ENCODE peak calls at places on chromosomes 1 and 21, in ten cellular contexts. G, F, U, Y, K, L, Z, A, C and T are unnamed samples.

GRCh38 chr1:50418600-50419109 is 4.6 kb downstream of the DMRTA2 start:
- DNase-seq in G (no peak), F (no peak), U (no peak), Y (no peak), K (peak), L (no peak), Z (no peak), A (peak), C (no peak), T (no peak)

GRCh38 chr1:7265771-7266371 is 480.6 kb downstream of the CAMTA1 start:
- DNase-seq in G (no peak), F (no peak), U (no peak), Y (peak), K (peak), L (no peak), Z (no peak), A (no peak), C (peak), T (no peak)

GRCh38 chr21:34887729-34888568 is 161.2 kb downstream of the RUNX1 start:
- DNase-seq in G (peak), F (no peak), U (peak), Y (peak), K (peak), L (peak), Z (peak), A (peak), C (peak), T (peak)

GRCh38 chr21:39630191-39630591 is 17.5 kb downstream of the B3GALT5 start:
- DNase-seq in G (no peak), F (no peak), U (no peak), Y (no peak), K (no peak), L (no peak), Z (no peak), A (no peak), C (peak), T (no peak)

GRCh38 chr21:41973861-41974751 is 20.3 kb upstream of the C2CD2 start:
- DNase-seq in G (no peak), F (no peak), U (peak), Y (no peak), K (peak), L (no peak), Z (peak), A (no peak), C (no peak), T (no peak)

GRCh38 chr1:109983380-109984189 is 980 bp upstream of the AHCYL1 start:
- DNase-seq in G (no peak), F (no peak), U (no peak), Y (no peak), K (no peak), L (peak), Z (no peak), A (no peak), C (no peak), T (no peak)

GRCh38 chr1:2544093-2544874 is 11.9 kb upstream of the TNFRSF14 start:
- DNase-seq in G (no peak), F (peak), U (peak), Y (no peak), K (no peak), L (no peak), Z (no peak), A (no peak), C (no peak), T (no peak)

GRCh38 chr1:163188947-163189346 is 13.8 kb downstream of the RGS5 start:
- DNase-seq in G (no peak), F (no peak), U (no peak), Y (no peak), K (no peak), L (no peak), Z (no peak), A (no peak), C (no peak), T (no peak)

GRCh38 chr1:92502247-92502646 is 15.5 kb upstream of the GFI1 start:
- DNase-seq in G (no peak), F (no peak), U (no peak), Y (no peak), K (no peak), L (no peak), Z (no peak), A (no peak), C (peak), T (no peak)

GRCh38 chr1:197435224-197435623 is 167.2 kb downstream of the CRB1 start:
- DNase-seq in G (no peak), F (no peak), U (no peak), Y (no peak), K (no peak), L (no peak), Z (no peak), A (peak), C (peak), T (no peak)

GRCh38 chr1:1596493-1597274 is 3.3 kb downstream of the FNDC10 start:
- DNase-seq in G (no peak), F (no peak), U (no peak), Y (no peak), K (no peak), L (no peak), Z (no peak), A (no peak), C (no peak), T (no peak)

GRCh38 chr1:179043907-179044306 is 18.2 kb downstream of the FAM20B start:
- DNase-seq in G (no peak), F (no peak), U (no peak), Y (no peak), K (no peak), L (no peak), Z (no peak), A (no peak), C (no peak), T (no peak)

GRCh38 chr1:24635195-24635843 is 7.8 kb upstream of the SRRM1 start:
- DNase-seq in G (no peak), F (no peak), U (no peak), Y (no peak), K (no peak), L (no peak), Z (no peak), A (peak), C (peak), T (no peak)

GRCh38 chr1:223665592-223666312 is at the start of gene CAPN8:
- DNase-seq in G (no peak), F (no peak), U (no peak), Y (peak), K (peak), L (no peak), Z (no peak), A (no peak), C (no peak), T (no peak)

GRCh38 chr1:211133841-211134669 is at the start of gene KCNH1:
- DNase-seq in G (peak), F (peak), U (peak), Y (peak), K (peak), L (peak), Z (peak), A (peak), C (peak), T (peak)

GRCh38 chr1:169788402-169788801 is 6.3 kb downstream of the METTL18 start:
- DNase-seq in G (no peak), F (no peak), U (no peak), Y (no peak), K (no peak), L (no peak), Z (no peak), A (no peak), C (no peak), T (no peak)

GRCh38 chr1:54885863-54886723 is 902 bp downstream of the DHCR24 start:
- DNase-seq in G (no peak), F (peak), U (no peak), Y (peak), K (peak), L (no peak), Z (peak), A (peak), C (no peak), T (no peak)

GRCh38 chr1:50620680-50621329 is 197.6 kb upstream of the DMRTA2 start:
- DNase-seq in G (no peak), F (no peak), U (no peak), Y (peak), K (peak), L (no peak), Z (no peak), A (peak), C (no peak), T (no peak)

GRCh38 chr1:94677714-94678113 is 136.2 kb upstream of the F3 start:
- DNase-seq in G (no peak), F (no peak), U (no peak), Y (no peak), K (no peak), L (no peak), Z (no peak), A (no peak), C (no peak), T (no peak)

GRCh38 chr1:225603538-225604354 is 49.2 kb downstream of the ENAH start:
- DNase-seq in G (no peak), F (no peak), U (no peak), Y (no peak), K (no peak), L (no peak), Z (no peak), A (no peak), C (peak), T (no peak)

GRCh38 chr21:36589352-36589971 is 109.5 kb upstream of the SIM2 start:
- DNase-seq in G (peak), F (peak), U (no peak), Y (peak), K (peak), L (no peak), Z (peak), A (peak), C (peak), T (peak)

DNA sequence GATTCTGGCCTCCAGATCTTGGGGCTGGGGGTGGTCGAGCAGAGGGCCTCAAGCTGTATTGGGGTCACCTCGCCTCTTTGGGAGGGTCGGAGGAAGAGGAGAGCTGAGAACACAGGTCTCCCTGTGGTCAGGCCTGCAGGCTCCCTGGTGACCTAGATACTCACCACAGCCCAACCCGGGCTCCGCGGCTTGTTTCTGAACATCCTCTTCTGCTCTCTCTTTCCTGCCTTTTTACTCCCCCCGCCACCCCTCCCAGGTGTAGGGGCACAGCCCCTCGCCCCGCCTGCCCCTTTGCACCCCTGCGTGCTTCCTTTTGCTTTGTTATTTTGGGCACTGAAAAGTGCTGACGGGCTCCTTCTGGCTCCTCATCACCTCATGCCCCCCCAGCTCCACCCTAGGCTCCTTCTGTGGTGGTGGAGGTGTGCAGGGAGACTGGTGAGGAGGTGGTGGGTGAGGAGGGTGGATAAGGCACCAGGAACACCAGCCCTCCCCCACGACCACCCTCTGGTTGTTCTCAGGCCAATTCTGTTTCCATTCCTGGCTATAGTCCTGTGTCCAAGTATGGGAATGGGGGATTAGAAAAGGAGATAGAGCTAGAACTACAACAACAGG is 10.6 kb upstream of the LINGO4 start:
- DNase-seq in G (no peak), F (no peak), U (no peak), Y (peak), K (no peak), L (no peak), Z (peak), A (no peak), C (no peak), T (no peak)
- H3K27ac ChIP-seq in G (no peak), F (no peak), U (no peak), Y (no peak), K (no peak), L (no peak), Z (peak), A (no peak), C (no peak), T (no peak)

GRCh38 chr21:26943916-26944315 is 23.0 kb downstream of the ADAMTS5 start:
- DNase-seq in G (no peak), F (no peak), U (no peak), Y (no peak), K (no peak), L (no peak), Z (no peak), A (no peak), C (no peak), T (no peak)

GRCh38 chr21:26945916-26946315 is 21.0 kb downstream of the ADAMTS5 start:
- DNase-seq in G (no peak), F (no peak), U (peak), Y (no peak), K (peak), L (peak), Z (no peak), A (no peak), C (no peak), T (peak)

GRCh38 chr21:26949830-26950229 is 17.1 kb downstream of the ADAMTS5 start:
- DNase-seq in G (no peak), F (no peak), U (no peak), Y (no peak), K (no peak), L (no peak), Z (peak), A (no peak), C (no peak), T (no peak)

GRCh38 chr21:26948194-26948593 is 18.7 kb downstream of the ADAMTS5 start:
- DNase-seq in G (no peak), F (no peak), U (no peak), Y (no peak), K (no peak), L (no peak), Z (no peak), A (no peak), C (no peak), T (no peak)

DNA sequence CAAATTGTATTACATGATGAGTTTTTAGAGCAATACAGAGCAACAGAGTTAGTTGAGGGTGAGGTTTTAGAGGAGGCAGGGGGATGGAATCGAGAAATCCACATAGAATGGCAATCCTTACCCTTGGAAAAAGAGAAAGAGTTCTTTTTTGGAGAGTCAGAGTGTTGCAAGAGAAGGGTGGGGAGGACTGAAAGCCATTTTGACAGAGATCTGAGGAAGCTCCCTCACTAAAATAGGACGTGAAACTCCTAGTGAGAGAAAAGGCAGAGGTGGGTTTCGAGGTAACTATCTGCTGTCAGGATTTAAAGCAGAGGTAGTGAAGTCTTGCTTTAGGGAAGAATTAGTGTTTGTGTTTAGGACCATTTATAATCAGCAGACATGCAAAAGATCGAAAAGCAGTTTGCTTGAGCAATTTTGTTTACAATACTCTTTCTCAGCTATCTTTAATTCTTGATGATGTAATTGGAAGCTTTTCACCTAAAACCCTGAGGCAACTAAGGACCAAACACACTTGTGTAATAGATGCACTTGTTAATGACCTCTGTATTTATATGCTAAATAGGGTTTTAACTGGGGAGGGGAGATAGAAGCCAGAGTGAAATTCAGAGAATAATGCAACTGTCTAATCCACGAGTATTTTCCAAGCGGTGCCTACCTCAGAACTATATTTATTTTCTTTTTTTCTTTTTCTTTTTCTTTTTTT is 20.0 kb downstream of the ADAMTS5 start:
- DNase-seq in G (no peak), F (no peak), U (no peak), Y (no peak), K (no peak), L (no peak), Z (no peak), A (no peak), C (no peak), T (no peak)
- H3K4me3 ChIP-seq in G (no peak), F (no peak), U (no peak), Y (no peak), K (peak), L (no peak), Z (no peak), A (no peak), C (no peak), T (no peak)

GRCh38 chr1:19456915-19457554 is 28.3 kb downstream of the CAPZB start:
- DNase-seq in G (no peak), F (no peak), U (no peak), Y (no peak), K (no peak), L (no peak), Z (no peak), A (peak), C (no peak), T (no peak)
- H3K27ac ChIP-seq in G (peak), F (no peak), U (peak), Y (peak), K (no peak), L (peak), Z (no peak), A (peak), C (peak), T (no peak)

GRCh38 chr21:27802816-27803475 is 836.1 kb upstream of the ADAMTS5 start:
- DNase-seq in G (no peak), F (peak), U (no peak), Y (peak), K (no peak), L (no peak), Z (peak), A (peak), C (peak), T (no peak)
- H3K4me3 ChIP-seq in G (no peak), F (no peak), U (no peak), Y (no peak), K (peak), L (no peak), Z (no peak), A (no peak), C (no peak), T (no peak)

DNA sequence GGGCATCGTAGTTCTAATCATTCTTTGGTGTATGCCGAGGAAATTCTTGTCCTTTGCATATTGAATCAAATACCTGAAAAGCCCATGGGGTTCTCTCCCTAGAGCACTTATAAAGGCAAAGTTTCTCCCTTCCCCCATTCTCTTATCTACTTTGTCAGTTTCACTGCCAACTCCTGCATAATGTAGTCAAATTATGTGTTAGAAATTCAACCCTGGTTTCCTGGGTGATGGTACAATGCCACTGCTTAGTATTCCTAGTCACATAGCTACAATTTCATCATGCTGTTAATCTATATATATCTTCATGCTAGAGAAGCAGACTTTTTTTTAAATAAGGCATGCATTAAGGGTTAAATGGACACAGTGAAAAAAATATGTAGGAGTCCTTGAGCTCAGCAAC is 119.0 kb downstream of the PDE4B start:
- DNase-seq in G (no peak), F (no peak), U (no peak), Y (no peak), K (no peak), L (no peak), Z (no peak), A (no peak), C (no peak), T (no peak)
- H3K27ac ChIP-seq in G (no peak), F (no peak), U (no peak), Y (no peak), K (no peak), L (no peak), Z (no peak), A (no peak), C (no peak), T (no peak)

DNA sequence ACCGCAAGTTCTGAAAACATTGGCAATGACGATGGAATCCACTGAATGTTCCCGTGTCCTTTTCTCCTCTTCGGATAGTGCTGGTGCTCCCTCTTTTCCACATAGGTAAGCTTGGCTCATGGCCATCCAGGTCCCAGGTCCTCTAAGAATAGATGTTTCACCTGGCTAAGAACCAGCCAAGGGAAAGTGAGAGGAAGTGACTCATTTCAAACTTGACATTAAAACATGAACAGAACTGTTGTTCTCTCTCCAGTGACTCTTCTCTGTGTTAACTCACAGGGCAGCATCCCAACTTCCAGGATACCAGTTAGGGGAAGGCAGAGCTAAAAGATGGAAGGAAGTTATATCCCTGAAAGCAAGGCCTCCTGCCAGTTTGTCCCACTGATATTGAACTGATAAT is 493.8 kb upstream of the CHRM3 start:
- DNase-seq in G (no peak), F (no peak), U (no peak), Y (no peak), K (no peak), L (no peak), Z (no peak), A (no peak), C (no peak), T (no peak)
- H3K4me3 ChIP-seq in G (no peak), F (no peak), U (no peak), Y (no peak), K (no peak), L (no peak), Z (no peak), A (no peak), C (no peak), T (no peak)

GRCh38 chr1:182235952-182236650 is 155.5 kb downstream of the GLUL start:
- DNase-seq in G (no peak), F (no peak), U (peak), Y (peak), K (no peak), L (no peak), Z (no peak), A (no peak), C (peak), T (no peak)

GRCh38 chr1:182238421-182238820 is 153.2 kb downstream of the GLUL start:
- DNase-seq in G (no peak), F (no peak), U (no peak), Y (no peak), K (no peak), L (no peak), Z (no peak), A (no peak), C (no peak), T (no peak)

GRCh38 chr1:182235604-182235951 is 156.0 kb downstream of the GLUL start:
- DNase-seq in G (no peak), F (no peak), U (no peak), Y (no peak), K (no peak), L (no peak), Z (no peak), A (no peak), C (no peak), T (no peak)

GRCh38 chr1:182237329-182237728 is 154.3 kb downstream of the GLUL start:
- DNase-seq in G (no peak), F (no peak), U (no peak), Y (peak), K (no peak), L (no peak), Z (no peak), A (no peak), C (no peak), T (no peak)

GRCh38 chr1:182236651-182237077 is 154.9 kb downstream of the GLUL start:
- DNase-seq in G (no peak), F (no peak), U (no peak), Y (no peak), K (no peak), L (no peak), Z (no peak), A (no peak), C (no peak), T (no peak)
- H3K27ac ChIP-seq in G (no peak), F (no peak), U (no peak), Y (no peak), K (no peak), L (no peak), Z (no peak), A (no peak), C (no peak), T (no peak)

GRCh38 chr1:41769068-41769467 is 149.7 kb downstream of the HIVEP3 start:
- DNase-seq in G (no peak), F (no peak), U (no peak), Y (no peak), K (no peak), L (no peak), Z (no peak), A (no peak), C (no peak), T (no peak)
- H3K4me3 ChIP-seq in G (no peak), F (no peak), U (no peak), Y (no peak), K (no peak), L (no peak), Z (no peak), A (no peak), C (no peak), T (no peak)